ENCODE peak calls at places on chromosomes 5 and 9, in four cellular contexts. F is ELR, I is HEK293T, K is midbrain. M is an unnamed sample.

GRCh38 chr9:128101690-128102089 is 25.8 kb downstream of the PTGES2 start:
- DNase-seq in F (no peak), I (no peak), K (no peak), M (no peak)

GRCh38 chr5:153807796-153808195 is 230.9 kb downstream of the FAM114A2 start:
- DNase-seq in F (no peak), I (no peak), K (no peak), M (no peak)

GRCh38 chr5:102850503-102850902 is 95.4 kb downstream of the PAM start:
- DNase-seq in F (no peak), I (no peak), K (no peak), M (no peak)

GRCh38 chr5:67289763-67290521 is 93.3 kb upstream of the CD180 start:
- DNase-seq in F (no peak), I (no peak), K (peak), M (no peak)

GRCh38 chr9:130049431-130050210 is 4.1 kb upstream of the GPR107 start:
- DNase-seq in F (no peak), I (no peak), K (no peak), M (no peak)

GRCh38 chr5:150619359-150620230 is 20.9 kb upstream of the SYNPO start:
- DNase-seq in F (peak), I (no peak), K (no peak), M (peak)

GRCh38 chr5:168076561-168076991 is 214.9 kb upstream of the WWC1 start:
- DNase-seq in F (no peak), I (peak), K (no peak), M (peak)

GRCh38 chr9:128422783-128423150 is 2.1 kb downstream of the CERCAM start:
- DNase-seq in F (no peak), I (no peak), K (no peak), M (no peak)

GRCh38 chr5:179272326-179273073 is 72.8 kb downstream of the ADAMTS2 start:
- DNase-seq in F (no peak), I (no peak), K (no peak), M (no peak)

GRCh38 chr9:128004011-128004604 is 23.3 kb upstream of the EEIG1 start:
- DNase-seq in F (no peak), I (no peak), K (no peak), M (no peak)

GRCh38 chr5:149267241-149267973 is 4.3 kb upstream of the AFAP1L1 start:
- DNase-seq in F (peak), I (no peak), K (peak), M (no peak)

GRCh38 chr9:131630206-131630831 is 85.0 kb downstream of the PRRT1B start:
- DNase-seq in F (no peak), I (no peak), K (no peak), M (no peak)

GRCh38 chr9:86795047-86795437 is 152.3 kb downstream of the GAS1 start:
- DNase-seq in F (no peak), I (no peak), K (no peak), M (no peak)

GRCh38 chr5:156330141-156330870 is 3.3 kb downstream of the SGCD start:
- DNase-seq in F (no peak), I (no peak), K (no peak), M (peak)

GRCh38 chr5:180915924-180916323 is 17.0 kb downstream of the BTNL8 start:
- DNase-seq in F (no peak), I (no peak), K (no peak), M (no peak)

GRCh38 chr9:93031629-93032431 is 26.7 kb upstream of the SUSD3 start:
- DNase-seq in F (no peak), I (no peak), K (peak), M (no peak)

GRCh38 chr5:50501510-50502209 is 60.6 kb upstream of the EMB start:
- DNase-seq in F (no peak), I (no peak), K (peak), M (no peak)

GRCh38 chr9:126097679-126098078 is 228.9 kb upstream of the MVB12B start:
- DNase-seq in F (no peak), I (no peak), K (no peak), M (no peak)

GRCh38 chr5:61307196-61307590 is 24.9 kb upstream of the ZSWIM6 start:
- DNase-seq in F (no peak), I (no peak), K (no peak), M (no peak)

GRCh38 chr9:107711528-107711927 is 222.0 kb upstream of the KLF4 start:
- DNase-seq in F (peak), I (no peak), K (no peak), M (peak)

GRCh38 chr9:124017929-124018730 is 6.6 kb downstream of the LHX2 start:
- DNase-seq in F (no peak), I (no peak), K (no peak), M (no peak)

GRCh38 chr9:35675732-35676392 is 2.1 kb downstream of the CA9 start:
- DNase-seq in F (no peak), I (no peak), K (no peak), M (no peak)

GRCh38 chr9:96122756-96123155 is 179.2 kb downstream of the HSD17B3 start:
- DNase-seq in F (peak), I (no peak), K (no peak), M (peak)

GRCh38 chr5:92916036-92916435 is 665.0 kb downstream of the NR2F1-AS1 start:
- DNase-seq in F (peak), I (no peak), K (peak), M (peak)

GRCh38 chr9:89037325-89037724 is 46.1 kb downstream of the S1PR3 start:
- DNase-seq in F (no peak), I (no peak), K (no peak), M (no peak)

GRCh38 chr5:169415351-169415750 is 114.4 kb upstream of the SLIT3 start:
- DNase-seq in F (no peak), I (no peak), K (no peak), M (no peak)

GRCh38 chr5:105885266-105885665 is 1785.5 kb downstream of the EFNA5 start:
- DNase-seq in F (peak), I (no peak), K (no peak), M (peak)

GRCh38 chr9:73162987-73163763 is 11.5 kb downstream of the ANXA1 start:
- DNase-seq in F (no peak), I (no peak), K (no peak), M (no peak)

GRCh38 chr9:115930472-115930871 is 223.1 kb upstream of the PAPPA start:
- DNase-seq in F (peak), I (no peak), K (no peak), M (peak)

GRCh38 chr5:24714757-24715156 is 70.0 kb upstream of the CDH10 start:
- DNase-seq in F (no peak), I (no peak), K (no peak), M (no peak)

GRCh38 chr9:128180447-128180846 is 10.9 kb downstream of the CIZ1 start:
- DNase-seq in F (no peak), I (no peak), K (no peak), M (no peak)

GRCh38 chr9:108041551-108041950 is 552.0 kb upstream of the KLF4 start:
- DNase-seq in F (peak), I (no peak), K (no peak), M (peak)